ENCODE peak calls at places on chromosomes 5 and 9, in eight cellular contexts. A, X, I, C, T, R, F and H are unnamed samples.

GRCh38 chr9:70257991-70258691 is 637 bp upstream of the SMC5 start:
- DNase-seq in A (peak), X (peak), I (peak), C (peak), T (peak), R (no peak), F (peak), H (peak)

GRCh38 chr5:150562832-150563231 is 54.9 kb downstream of the NDST1 start:
- DNase-seq in A (peak), X (peak), I (peak), C (peak), T (peak), R (peak), F (no peak), H (peak)

GRCh38 chr9:121956808-121957207 is 136.3 kb downstream of the TTLL11 start:
- DNase-seq in A (no peak), X (no peak), I (no peak), C (no peak), T (no peak), R (no peak), F (no peak), H (no peak)

GRCh38 chr5:129767927-129768380 is 20.1 kb downstream of the MINAR2 start:
- DNase-seq in A (peak), X (peak), I (peak), C (peak), T (peak), R (peak), F (peak), H (peak)

GRCh38 chr9:103798620-103799019 is 295.5 kb upstream of the SMC2 start:
- DNase-seq in A (peak), X (no peak), I (peak), C (peak), T (no peak), R (no peak), F (no peak), H (no peak)

GRCh38 chr5:1013238-1013947 is 4.8 kb downstream of the NKD2 start:
- DNase-seq in A (no peak), X (no peak), I (no peak), C (no peak), T (no peak), R (no peak), F (no peak), H (no peak)

GRCh38 chr5:89849819-89850515 is 559.6 kb downstream of the CETN3 start:
- DNase-seq in A (peak), X (no peak), I (no peak), C (no peak), T (no peak), R (no peak), F (no peak), H (no peak)

GRCh38 chr5:111869681-111870080 is 112.7 kb upstream of the NREP start:
- DNase-seq in A (peak), X (no peak), I (peak), C (no peak), T (no peak), R (no peak), F (no peak), H (no peak)

GRCh38 chr5:144798595-144798994 is 627.9 kb downstream of the KCTD16 start:
- DNase-seq in A (no peak), X (no peak), I (no peak), C (no peak), T (no peak), R (no peak), F (no peak), H (no peak)

GRCh38 chr5:72034710-72035109 is 72.6 kb upstream of the MAP1B start:
- DNase-seq in A (no peak), X (no peak), I (no peak), C (no peak), T (no peak), R (no peak), F (no peak), H (no peak)

GRCh38 chr5:169164481-169164925 is 136.4 kb downstream of the SLIT3 start:
- DNase-seq in A (peak), X (no peak), I (peak), C (no peak), T (no peak), R (no peak), F (no peak), H (no peak)